ENCODE peak calls at places on chromosomes 1 and 21, in five cellular contexts. One of them, this sample, is unnamed. For H3K27me3, the result is how much of the 10 kb centered on the place peaks cover.

GRCh38 chr1:82177190-82177589 is 376.5 kb downstream of the ADGRL2 start:
- DNase-seq in stomach: no peak
- DNase-seq in mesendoderm: peak
- DNase-seq in ovary: no peak
- DNase-seq in IMR-90: no peak
- DNase-seq in this sample: no peak

GRCh38 chr1:156999596-157000320 is 45.8 kb downstream of the ARHGEF11 start:
- DNase-seq in stomach: no peak
- DNase-seq in mesendoderm: no peak
- DNase-seq in ovary: no peak
- DNase-seq in IMR-90: no peak
- DNase-seq in this sample: no peak

GRCh38 chr1:41792485-41792770 is 126.3 kb downstream of the HIVEP3 start:
- DNase-seq in stomach: no peak
- DNase-seq in mesendoderm: no peak
- DNase-seq in ovary: no peak
- DNase-seq in IMR-90: no peak
- DNase-seq in this sample: no peak

GRCh38 chr1:187413770-187414169 is 585.0 kb downstream of the PLA2G4A start:
- DNase-seq in stomach: no peak
- DNase-seq in mesendoderm: peak
- DNase-seq in ovary: no peak
- DNase-seq in IMR-90: peak
- DNase-seq in this sample: no peak

GRCh38 chr1:209927466-209927865 is 10.6 kb upstream of the SYT14 start:
- DNase-seq in stomach: no peak
- DNase-seq in mesendoderm: peak
- DNase-seq in ovary: no peak
- DNase-seq in IMR-90: no peak
- DNase-seq in this sample: no peak

GRCh38 chr21:45050786-45051489 is 23.4 kb upstream of the ADARB1 start:
- DNase-seq in stomach: no peak
- DNase-seq in mesendoderm: no peak
- DNase-seq in ovary: no peak
- DNase-seq in IMR-90: peak
- DNase-seq in this sample: no peak

GRCh38 chr1:203017061-203017460 is 9.2 kb upstream of the PPFIA4 start:
- DNase-seq in stomach: no peak
- DNase-seq in mesendoderm: no peak
- DNase-seq in ovary: no peak
- DNase-seq in IMR-90: no peak
- DNase-seq in this sample: no peak

GRCh38 chr1:207811920-207812720 is 60.3 kb downstream of the CD46 start:
- DNase-seq in stomach: peak
- DNase-seq in mesendoderm: peak
- DNase-seq in ovary: peak
- DNase-seq in IMR-90: peak
- DNase-seq in this sample: no peak

DNA sequence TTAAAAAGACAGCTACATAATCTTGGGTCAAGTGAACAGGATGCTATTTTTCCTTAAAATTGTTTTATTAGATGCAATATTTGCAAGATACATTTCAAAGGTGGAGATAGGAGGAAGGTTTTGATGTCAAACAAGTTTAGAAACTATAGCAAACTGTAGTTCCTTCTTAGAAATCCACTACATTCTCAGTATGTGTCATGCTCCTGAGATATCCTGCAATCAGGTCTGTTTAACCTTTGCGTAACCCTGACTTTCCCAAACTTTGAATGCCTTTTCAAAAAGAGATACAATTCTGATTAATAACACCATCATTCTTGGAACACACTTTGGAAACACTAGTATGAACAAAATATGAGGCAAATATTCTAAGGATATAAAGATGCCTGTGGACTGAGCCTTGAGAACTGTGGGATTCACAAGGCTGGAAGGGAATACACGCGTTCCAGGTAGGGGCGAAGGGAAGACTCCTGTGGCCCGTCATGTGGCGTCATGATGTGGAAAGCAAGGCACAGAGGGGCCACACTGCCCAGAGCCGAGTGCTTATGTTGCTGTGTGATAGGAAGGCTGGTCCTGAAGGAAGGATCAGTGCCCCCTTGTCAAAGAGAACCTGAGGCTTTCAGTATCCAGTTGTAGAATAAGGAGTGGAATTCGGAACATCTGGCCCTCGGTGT is 19.6 kb upstream of the TARBP1 start:
- DNase-seq in stomach: no peak
- DNase-seq in mesendoderm: no peak
- DNase-seq in ovary: no peak
- DNase-seq in IMR-90: no peak
- DNase-seq in this sample: no peak
- H3K27ac ChIP-seq in stomach: peak
- H3K27ac ChIP-seq in mesendoderm: no peak
- H3K27ac ChIP-seq in ovary: peak
- H3K27ac ChIP-seq in IMR-90: peak
- H3K27ac ChIP-seq in this sample: peak

DNA sequence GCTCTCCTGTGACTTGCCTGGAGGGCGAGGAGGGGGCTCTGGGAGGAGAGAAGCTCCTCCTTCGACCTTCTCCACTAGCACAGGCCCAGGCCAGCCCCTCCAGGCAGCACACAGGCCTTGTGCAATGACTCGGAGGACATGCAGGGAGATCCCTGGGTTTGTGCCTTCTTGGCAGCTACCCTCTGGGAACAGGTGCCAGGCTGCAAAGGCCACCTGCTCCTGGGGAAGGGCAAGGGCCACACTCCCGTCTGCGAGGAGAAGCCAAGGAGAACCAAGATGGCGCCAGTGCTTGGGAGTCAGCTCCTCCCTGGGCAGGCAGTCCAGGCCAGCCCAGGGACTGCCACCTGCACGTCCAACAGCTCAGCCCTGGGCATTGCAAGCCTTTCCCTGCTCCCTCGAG is 15.3 kb downstream of the CASZ1 start:
- DNase-seq in stomach: peak
- DNase-seq in mesendoderm: no peak
- DNase-seq in ovary: no peak
- DNase-seq in IMR-90: no peak
- DNase-seq in this sample: no peak
- H3K27me3 ChIP-seq in stomach: under half
- H3K27me3 ChIP-seq in mesendoderm: under half
- H3K27me3 ChIP-seq in ovary: under half
- H3K27me3 ChIP-seq in IMR-90: half or more
- H3K27me3 ChIP-seq in this sample: under half

GRCh38 chr1:108200627-108201106 is 524 bp upstream of the SLC25A24 start:
- DNase-seq in stomach: peak
- DNase-seq in mesendoderm: peak
- DNase-seq in ovary: no peak
- DNase-seq in IMR-90: peak
- DNase-seq in this sample: peak
- H3K27ac ChIP-seq in stomach: peak
- H3K27ac ChIP-seq in mesendoderm: peak
- H3K27ac ChIP-seq in ovary: peak
- H3K27ac ChIP-seq in IMR-90: peak
- H3K27ac ChIP-seq in this sample: peak

GRCh38 chr1:213773975-213774374 is 213.8 kb upstream of the PROX1 start:
- DNase-seq in stomach: no peak
- DNase-seq in mesendoderm: no peak
- DNase-seq in ovary: no peak
- DNase-seq in IMR-90: no peak
- DNase-seq in this sample: no peak
- H3K27me3 ChIP-seq in stomach: under half
- H3K27me3 ChIP-seq in mesendoderm: under half
- H3K27me3 ChIP-seq in ovary: under half
- H3K27me3 ChIP-seq in IMR-90: under half
- H3K27me3 ChIP-seq in this sample: under half

GRCh38 chr21:41683815-41684214 is 83.0 kb downstream of the RIPK4 start:
- DNase-seq in stomach: no peak
- DNase-seq in mesendoderm: no peak
- DNase-seq in ovary: no peak
- DNase-seq in IMR-90: no peak
- DNase-seq in this sample: no peak

GRCh38 chr21:41680444-41681335 is 86.2 kb downstream of the RIPK4 start:
- DNase-seq in stomach: no peak
- DNase-seq in mesendoderm: peak
- DNase-seq in ovary: no peak
- DNase-seq in IMR-90: no peak
- DNase-seq in this sample: no peak

GRCh38 chr21:41681336-41681801 is 85.5 kb downstream of the RIPK4 start:
- DNase-seq in stomach: peak
- DNase-seq in mesendoderm: no peak
- DNase-seq in ovary: no peak
- DNase-seq in IMR-90: no peak
- DNase-seq in this sample: no peak

GRCh38 chr21:41682719-41683179 is 84.1 kb downstream of the RIPK4 start:
- DNase-seq in stomach: no peak
- DNase-seq in mesendoderm: no peak
- DNase-seq in ovary: no peak
- DNase-seq in IMR-90: no peak
- DNase-seq in this sample: no peak

GRCh38 chr21:41681939-41682718 is 84.7 kb downstream of the RIPK4 start:
- DNase-seq in stomach: no peak
- DNase-seq in mesendoderm: no peak
- DNase-seq in ovary: no peak
- DNase-seq in IMR-90: no peak
- DNase-seq in this sample: no peak
- H3K27ac ChIP-seq in stomach: peak
- H3K27ac ChIP-seq in mesendoderm: no peak
- H3K27ac ChIP-seq in ovary: no peak
- H3K27ac ChIP-seq in IMR-90: no peak
- H3K27ac ChIP-seq in this sample: no peak

DNA sequence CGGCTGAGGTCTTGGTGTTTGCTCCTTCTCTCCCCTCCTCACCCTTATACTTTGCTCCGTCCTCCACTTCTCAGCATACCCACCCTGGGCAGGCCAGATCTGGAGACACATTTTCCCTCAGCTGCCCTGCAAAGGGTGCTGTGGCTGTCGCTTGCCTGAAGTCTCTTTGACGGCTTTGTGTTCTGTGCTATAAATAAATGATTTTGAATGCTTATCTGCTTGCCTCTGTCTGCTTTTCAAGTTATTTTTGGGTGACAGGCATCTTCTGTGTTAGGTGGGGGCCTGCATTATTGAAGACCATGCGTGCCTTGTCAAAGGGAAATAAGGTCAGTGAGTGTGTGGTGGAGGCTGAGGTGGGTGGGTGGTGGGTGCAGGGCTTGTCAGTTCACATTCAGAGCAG is 66.9 kb upstream of the KCND3 start:
- DNase-seq in stomach: no peak
- DNase-seq in mesendoderm: no peak
- DNase-seq in ovary: no peak
- DNase-seq in IMR-90: no peak
- DNase-seq in this sample: no peak
- H3K27me3 ChIP-seq in stomach: under half
- H3K27me3 ChIP-seq in mesendoderm: under half
- H3K27me3 ChIP-seq in ovary: under half
- H3K27me3 ChIP-seq in IMR-90: under half
- H3K27me3 ChIP-seq in this sample: under half

GRCh38 chr1:19429611-19430010 is 55.7 kb downstream of the CAPZB start:
- DNase-seq in stomach: no peak
- DNase-seq in mesendoderm: no peak
- DNase-seq in ovary: no peak
- DNase-seq in IMR-90: no peak
- DNase-seq in this sample: no peak
- H3K27ac ChIP-seq in stomach: peak
- H3K27ac ChIP-seq in mesendoderm: no peak
- H3K27ac ChIP-seq in ovary: peak
- H3K27ac ChIP-seq in IMR-90: peak
- H3K27ac ChIP-seq in this sample: peak

GRCh38 chr1:982765-983436 is 1.0 kb upstream of the PERM1 start:
- DNase-seq in stomach: no peak
- DNase-seq in mesendoderm: no peak
- DNase-seq in ovary: peak
- DNase-seq in IMR-90: no peak
- DNase-seq in this sample: no peak

GRCh38 chr1:981955-982558 is at the start of gene PERM1:
- DNase-seq in stomach: no peak
- DNase-seq in mesendoderm: no peak
- DNase-seq in ovary: peak
- DNase-seq in IMR-90: no peak
- DNase-seq in this sample: no peak

GRCh38 chr1:984476-984814 is 2.6 kb upstream of the PERM1 start:
- DNase-seq in stomach: no peak
- DNase-seq in mesendoderm: no peak
- DNase-seq in ovary: no peak
- DNase-seq in IMR-90: no peak
- DNase-seq in this sample: no peak

GRCh38 chr1:983736-984475 is 2.0 kb upstream of the PERM1 start:
- DNase-seq in stomach: peak
- DNase-seq in mesendoderm: peak
- DNase-seq in ovary: peak
- DNase-seq in IMR-90: no peak
- DNase-seq in this sample: peak

GRCh38 chr1:985126-985525 is 3.2 kb upstream of the PERM1 start:
- DNase-seq in stomach: no peak
- DNase-seq in mesendoderm: no peak
- DNase-seq in ovary: no peak
- DNase-seq in IMR-90: no peak
- DNase-seq in this sample: no peak
- H3K27me3 ChIP-seq in stomach: half or more
- H3K27me3 ChIP-seq in mesendoderm: under half
- H3K27me3 ChIP-seq in ovary: under half
- H3K27me3 ChIP-seq in IMR-90: under half
- H3K27me3 ChIP-seq in this sample: under half

GRCh38 chr1:13760921-13761320 is 60.9 kb downstream of the PRDM2 start:
- DNase-seq in stomach: no peak
- DNase-seq in mesendoderm: peak
- DNase-seq in ovary: no peak
- DNase-seq in IMR-90: no peak
- DNase-seq in this sample: no peak

GRCh38 chr1:13763991-13764390 is 64.0 kb downstream of the PRDM2 start:
- DNase-seq in stomach: no peak
- DNase-seq in mesendoderm: peak
- DNase-seq in ovary: no peak
- DNase-seq in IMR-90: no peak
- DNase-seq in this sample: no peak

GRCh38 chr1:13763264-13763663 is 63.3 kb downstream of the PRDM2 start:
- DNase-seq in stomach: no peak
- DNase-seq in mesendoderm: no peak
- DNase-seq in ovary: no peak
- DNase-seq in IMR-90: no peak
- DNase-seq in this sample: no peak

GRCh38 chr1:13761883-13762282 is 61.9 kb downstream of the PRDM2 start:
- DNase-seq in stomach: no peak
- DNase-seq in mesendoderm: no peak
- DNase-seq in ovary: no peak
- DNase-seq in IMR-90: no peak
- DNase-seq in this sample: no peak

DNA sequence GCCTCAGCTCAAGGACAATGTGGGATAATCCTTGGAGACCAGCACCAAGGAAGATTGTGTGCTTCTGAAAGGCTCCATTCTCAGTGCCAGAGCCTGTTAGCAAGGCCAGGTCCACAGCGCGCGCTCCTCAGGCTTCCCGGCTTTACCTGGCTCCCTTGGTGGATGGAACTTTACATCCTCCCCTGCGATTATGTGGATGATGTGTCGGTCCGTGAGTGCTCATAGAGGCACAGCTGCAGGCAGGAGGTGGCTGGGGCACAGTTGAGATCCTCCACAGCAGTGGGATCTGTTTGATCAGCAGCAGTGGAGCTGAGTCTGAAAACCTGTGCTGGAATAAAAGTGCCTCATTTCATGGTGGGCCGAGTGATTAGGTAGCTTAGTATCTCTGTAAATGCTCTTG is 62.7 kb downstream of the PRDM2 start:
- DNase-seq in stomach: no peak
- DNase-seq in mesendoderm: no peak
- DNase-seq in ovary: no peak
- DNase-seq in IMR-90: no peak
- DNase-seq in this sample: no peak
- H3K27ac ChIP-seq in stomach: no peak
- H3K27ac ChIP-seq in mesendoderm: no peak
- H3K27ac ChIP-seq in ovary: no peak
- H3K27ac ChIP-seq in IMR-90: no peak
- H3K27ac ChIP-seq in this sample: no peak

This sample was measured in uterus.